ENCODE peak calls at places on chromosomes 11 and 22, in nine cellular contexts. One of them, this sample, is unnamed.

GRCh38 chr22:48178536-48178935 is 1416.1 kb downstream of the TBC1D22A start:
- DNase-seq in activated T-cell treated with anti-CD3 and anti-CD28 coated beads, Interleukin-2, amount 50 U/mL, for 48 hours: no peak
- DNase-seq in CD4-positive, CD25-positive, alpha-beta regulatory T cell: no peak
- DNase-seq in GM23248: no peak
- DNase-seq in activated CD8-positive, alpha-beta memory T cell treated with anti-CD3 and anti-CD28 coated beads, Interleukin-2, amount 50 U/mL, for 48 hours: peak; percentile 13
- DNase-seq in testis: no peak
- DNase-seq in stimulated activated effector memory CD8-positive, alpha-beta T cell treated with anti-CD3 and anti-CD28 coated beads, Interleukin-12 subunit alpha, Interleukin-12 subunit beta, amount 100 ng/mL, for 72 hours: no peak
- DNase-seq in posterior cingulate gyrus: no peak
- DNase-seq in AG09319: no peak
- DNase-seq in this sample: no peak

GRCh38 chr22:50293441-50294318 is 13.8 kb downstream of the PLXNB2 start:
- DNase-seq in testis: peak; percentile 63
- DNase-seq in CD4-positive, CD25-positive, alpha-beta regulatory T cell: peak; percentile 65
- DNase-seq in GM23248: peak; percentile 83
- DNase-seq in AG09319: no peak
- DNase-seq in activated T-cell treated with anti-CD3 and anti-CD28 coated beads, Interleukin-2, amount 50 U/mL, for 48 hours: no peak
- DNase-seq in stimulated activated effector memory CD8-positive, alpha-beta T cell treated with anti-CD3 and anti-CD28 coated beads, Interleukin-12 subunit alpha, Interleukin-12 subunit beta, amount 100 ng/mL, for 72 hours: no peak
- DNase-seq in posterior cingulate gyrus: no peak
- DNase-seq in activated CD8-positive, alpha-beta memory T cell treated with anti-CD3 and anti-CD28 coated beads, Interleukin-2, amount 50 U/mL, for 48 hours: no peak
- DNase-seq in this sample: no peak

GRCh38 chr11:1876361-1877063 is 15.2 kb downstream of the PRR33 start:
- DNase-seq in posterior cingulate gyrus: peak; percentile 29
- DNase-seq in GM23248: peak; percentile 57
- DNase-seq in stimulated activated effector memory CD8-positive, alpha-beta T cell treated with anti-CD3 and anti-CD28 coated beads, Interleukin-12 subunit alpha, Interleukin-12 subunit beta, amount 100 ng/mL, for 72 hours: no peak
- DNase-seq in testis: peak; percentile 71
- DNase-seq in activated T-cell treated with anti-CD3 and anti-CD28 coated beads, Interleukin-2, amount 50 U/mL, for 48 hours: peak; percentile 41
- DNase-seq in AG09319: no peak
- DNase-seq in CD4-positive, CD25-positive, alpha-beta regulatory T cell: no peak
- DNase-seq in activated CD8-positive, alpha-beta memory T cell treated with anti-CD3 and anti-CD28 coated beads, Interleukin-2, amount 50 U/mL, for 48 hours: no peak
- DNase-seq in this sample: no peak

GRCh38 chr22:24426436-24426835 is 963 bp upstream of the ADORA2A start:
- DNase-seq in activated CD8-positive, alpha-beta memory T cell treated with anti-CD3 and anti-CD28 coated beads, Interleukin-2, amount 50 U/mL, for 48 hours: no peak
- DNase-seq in GM23248: no peak
- DNase-seq in CD4-positive, CD25-positive, alpha-beta regulatory T cell: no peak
- DNase-seq in AG09319: no peak
- DNase-seq in testis: no peak
- DNase-seq in stimulated activated effector memory CD8-positive, alpha-beta T cell treated with anti-CD3 and anti-CD28 coated beads, Interleukin-12 subunit alpha, Interleukin-12 subunit beta, amount 100 ng/mL, for 72 hours: no peak
- DNase-seq in posterior cingulate gyrus: no peak
- DNase-seq in activated T-cell treated with anti-CD3 and anti-CD28 coated beads, Interleukin-2, amount 50 U/mL, for 48 hours: no peak
- DNase-seq in this sample: no peak

GRCh38 chr22:44450503-44450902 is 47.5 kb downstream of the RTL6 start:
- DNase-seq in activated CD8-positive, alpha-beta memory T cell treated with anti-CD3 and anti-CD28 coated beads, Interleukin-2, amount 50 U/mL, for 48 hours: peak; percentile 29
- DNase-seq in GM23248: no peak
- DNase-seq in activated T-cell treated with anti-CD3 and anti-CD28 coated beads, Interleukin-2, amount 50 U/mL, for 48 hours: no peak
- DNase-seq in AG09319: no peak
- DNase-seq in stimulated activated effector memory CD8-positive, alpha-beta T cell treated with anti-CD3 and anti-CD28 coated beads, Interleukin-12 subunit alpha, Interleukin-12 subunit beta, amount 100 ng/mL, for 72 hours: no peak
- DNase-seq in testis: no peak
- DNase-seq in CD4-positive, CD25-positive, alpha-beta regulatory T cell: no peak
- DNase-seq in posterior cingulate gyrus: no peak
- DNase-seq in this sample: no peak

GRCh38 chr11:2571598-2572281 is 126.9 kb downstream of the KCNQ1 start:
- DNase-seq in activated CD8-positive, alpha-beta memory T cell treated with anti-CD3 and anti-CD28 coated beads, Interleukin-2, amount 50 U/mL, for 48 hours: no peak
- DNase-seq in stimulated activated effector memory CD8-positive, alpha-beta T cell treated with anti-CD3 and anti-CD28 coated beads, Interleukin-12 subunit alpha, Interleukin-12 subunit beta, amount 100 ng/mL, for 72 hours: no peak
- DNase-seq in activated T-cell treated with anti-CD3 and anti-CD28 coated beads, Interleukin-2, amount 50 U/mL, for 48 hours: no peak
- DNase-seq in CD4-positive, CD25-positive, alpha-beta regulatory T cell: no peak
- DNase-seq in AG09319: no peak
- DNase-seq in testis: no peak
- DNase-seq in GM23248: no peak
- DNase-seq in posterior cingulate gyrus: peak; percentile 20
- DNase-seq in this sample: no peak

GRCh38 chr22:27752141-27752540 is 49.4 kb downstream of the MN1 start:
- DNase-seq in activated CD8-positive, alpha-beta memory T cell treated with anti-CD3 and anti-CD28 coated beads, Interleukin-2, amount 50 U/mL, for 48 hours: no peak
- DNase-seq in AG09319: no peak
- DNase-seq in CD4-positive, CD25-positive, alpha-beta regulatory T cell: no peak
- DNase-seq in testis: no peak
- DNase-seq in stimulated activated effector memory CD8-positive, alpha-beta T cell treated with anti-CD3 and anti-CD28 coated beads, Interleukin-12 subunit alpha, Interleukin-12 subunit beta, amount 100 ng/mL, for 72 hours: no peak
- DNase-seq in GM23248: no peak
- DNase-seq in activated T-cell treated with anti-CD3 and anti-CD28 coated beads, Interleukin-2, amount 50 U/mL, for 48 hours: no peak
- DNase-seq in posterior cingulate gyrus: no peak
- DNase-seq in this sample: no peak

GRCh38 chr11:69903206-69903605 is 84.0 kb upstream of the FGF3 start:
- DNase-seq in GM23248: no peak
- DNase-seq in activated CD8-positive, alpha-beta memory T cell treated with anti-CD3 and anti-CD28 coated beads, Interleukin-2, amount 50 U/mL, for 48 hours: no peak
- DNase-seq in stimulated activated effector memory CD8-positive, alpha-beta T cell treated with anti-CD3 and anti-CD28 coated beads, Interleukin-12 subunit alpha, Interleukin-12 subunit beta, amount 100 ng/mL, for 72 hours: no peak
- DNase-seq in CD4-positive, CD25-positive, alpha-beta regulatory T cell: no peak
- DNase-seq in testis: no peak
- DNase-seq in posterior cingulate gyrus: no peak
- DNase-seq in AG09319: no peak
- DNase-seq in activated T-cell treated with anti-CD3 and anti-CD28 coated beads, Interleukin-2, amount 50 U/mL, for 48 hours: no peak
- DNase-seq in this sample: no peak

GRCh38 chr11:130477646-130478203 is 29.3 kb downstream of the ADAMTS15 start:
- DNase-seq in GM23248: peak; percentile 21
- DNase-seq in stimulated activated effector memory CD8-positive, alpha-beta T cell treated with anti-CD3 and anti-CD28 coated beads, Interleukin-12 subunit alpha, Interleukin-12 subunit beta, amount 100 ng/mL, for 72 hours: no peak
- DNase-seq in activated CD8-positive, alpha-beta memory T cell treated with anti-CD3 and anti-CD28 coated beads, Interleukin-2, amount 50 U/mL, for 48 hours: no peak
- DNase-seq in activated T-cell treated with anti-CD3 and anti-CD28 coated beads, Interleukin-2, amount 50 U/mL, for 48 hours: no peak
- DNase-seq in posterior cingulate gyrus: no peak
- DNase-seq in AG09319: no peak
- DNase-seq in testis: no peak
- DNase-seq in CD4-positive, CD25-positive, alpha-beta regulatory T cell: no peak
- DNase-seq in this sample: no peak

GRCh38 chr11:18696638-18697225 is 1.8 kb upstream of the TMEM86A start:
- DNase-seq in activated CD8-positive, alpha-beta memory T cell treated with anti-CD3 and anti-CD28 coated beads, Interleukin-2, amount 50 U/mL, for 48 hours: no peak
- DNase-seq in CD4-positive, CD25-positive, alpha-beta regulatory T cell: no peak
- DNase-seq in AG09319: no peak
- DNase-seq in GM23248: peak; percentile 63
- DNase-seq in stimulated activated effector memory CD8-positive, alpha-beta T cell treated with anti-CD3 and anti-CD28 coated beads, Interleukin-12 subunit alpha, Interleukin-12 subunit beta, amount 100 ng/mL, for 72 hours: no peak
- DNase-seq in testis: no peak
- DNase-seq in activated T-cell treated with anti-CD3 and anti-CD28 coated beads, Interleukin-2, amount 50 U/mL, for 48 hours: no peak
- DNase-seq in posterior cingulate gyrus: no peak
- DNase-seq in this sample: no peak

GRCh38 chr11:59138643-59139042 is 4.0 kb upstream of the FAM111A start:
- DNase-seq in stimulated activated effector memory CD8-positive, alpha-beta T cell treated with anti-CD3 and anti-CD28 coated beads, Interleukin-12 subunit alpha, Interleukin-12 subunit beta, amount 100 ng/mL, for 72 hours: no peak
- DNase-seq in CD4-positive, CD25-positive, alpha-beta regulatory T cell: no peak
- DNase-seq in activated CD8-positive, alpha-beta memory T cell treated with anti-CD3 and anti-CD28 coated beads, Interleukin-2, amount 50 U/mL, for 48 hours: no peak
- DNase-seq in GM23248: peak; percentile 13
- DNase-seq in AG09319: no peak
- DNase-seq in posterior cingulate gyrus: no peak
- DNase-seq in testis: no peak
- DNase-seq in activated T-cell treated with anti-CD3 and anti-CD28 coated beads, Interleukin-2, amount 50 U/mL, for 48 hours: no peak
- DNase-seq in this sample: no peak

GRCh38 chr11:64305691-64306562 is 603 bp downstream of the ESRRA start:
- DNase-seq in stimulated activated effector memory CD8-positive, alpha-beta T cell treated with anti-CD3 and anti-CD28 coated beads, Interleukin-12 subunit alpha, Interleukin-12 subunit beta, amount 100 ng/mL, for 72 hours: peak; percentile 87
- DNase-seq in activated CD8-positive, alpha-beta memory T cell treated with anti-CD3 and anti-CD28 coated beads, Interleukin-2, amount 50 U/mL, for 48 hours: peak; percentile 84
- DNase-seq in AG09319: no peak
- DNase-seq in CD4-positive, CD25-positive, alpha-beta regulatory T cell: peak; percentile 80
- DNase-seq in testis: peak; percentile 72
- DNase-seq in GM23248: peak; percentile 39
- DNase-seq in posterior cingulate gyrus: no peak
- DNase-seq in activated T-cell treated with anti-CD3 and anti-CD28 coated beads, Interleukin-2, amount 50 U/mL, for 48 hours: peak; percentile 80
- DNase-seq in this sample: no peak

GRCh38 chr11:61679893-61680621 is at the start of gene DAGLA:
- DNase-seq in activated T-cell treated with anti-CD3 and anti-CD28 coated beads, Interleukin-2, amount 50 U/mL, for 48 hours: peak; percentile 86
- DNase-seq in AG09319: no peak
- DNase-seq in posterior cingulate gyrus: peak; percentile 77
- DNase-seq in CD4-positive, CD25-positive, alpha-beta regulatory T cell: peak; percentile 62
- DNase-seq in activated CD8-positive, alpha-beta memory T cell treated with anti-CD3 and anti-CD28 coated beads, Interleukin-2, amount 50 U/mL, for 48 hours: peak; percentile 97
- DNase-seq in testis: peak; percentile 83
- DNase-seq in GM23248: peak; percentile 70
- DNase-seq in stimulated activated effector memory CD8-positive, alpha-beta T cell treated with anti-CD3 and anti-CD28 coated beads, Interleukin-12 subunit alpha, Interleukin-12 subunit beta, amount 100 ng/mL, for 72 hours: peak; percentile 94
- DNase-seq in this sample: peak; percentile 88

GRCh38 chr11:9664276-9665171 is 647 bp downstream of the SWAP70 start:
- DNase-seq in activated CD8-positive, alpha-beta memory T cell treated with anti-CD3 and anti-CD28 coated beads, Interleukin-2, amount 50 U/mL, for 48 hours: peak; percentile 61
- DNase-seq in posterior cingulate gyrus: no peak
- DNase-seq in CD4-positive, CD25-positive, alpha-beta regulatory T cell: peak; percentile 41
- DNase-seq in activated T-cell treated with anti-CD3 and anti-CD28 coated beads, Interleukin-2, amount 50 U/mL, for 48 hours: peak; percentile 53
- DNase-seq in GM23248: peak; percentile 78
- DNase-seq in testis: peak; percentile 28
- DNase-seq in AG09319: no peak
- DNase-seq in stimulated activated effector memory CD8-positive, alpha-beta T cell treated with anti-CD3 and anti-CD28 coated beads, Interleukin-12 subunit alpha, Interleukin-12 subunit beta, amount 100 ng/mL, for 72 hours: no peak
- DNase-seq in this sample: no peak

GRCh38 chr11:57399221-57399620 is 8.8 kb upstream of the PRG2 start:
- DNase-seq in CD4-positive, CD25-positive, alpha-beta regulatory T cell: no peak
- DNase-seq in posterior cingulate gyrus: no peak
- DNase-seq in activated CD8-positive, alpha-beta memory T cell treated with anti-CD3 and anti-CD28 coated beads, Interleukin-2, amount 50 U/mL, for 48 hours: no peak
- DNase-seq in activated T-cell treated with anti-CD3 and anti-CD28 coated beads, Interleukin-2, amount 50 U/mL, for 48 hours: no peak
- DNase-seq in stimulated activated effector memory CD8-positive, alpha-beta T cell treated with anti-CD3 and anti-CD28 coated beads, Interleukin-12 subunit alpha, Interleukin-12 subunit beta, amount 100 ng/mL, for 72 hours: no peak
- DNase-seq in GM23248: no peak
- DNase-seq in AG09319: no peak
- DNase-seq in testis: no peak
- DNase-seq in this sample: no peak

GRCh38 chr11:94048310-94048709 is 27.2 kb downstream of the HEPHL1 start:
- DNase-seq in posterior cingulate gyrus: no peak
- DNase-seq in GM23248: no peak
- DNase-seq in CD4-positive, CD25-positive, alpha-beta regulatory T cell: no peak
- DNase-seq in activated T-cell treated with anti-CD3 and anti-CD28 coated beads, Interleukin-2, amount 50 U/mL, for 48 hours: no peak
- DNase-seq in activated CD8-positive, alpha-beta memory T cell treated with anti-CD3 and anti-CD28 coated beads, Interleukin-2, amount 50 U/mL, for 48 hours: no peak
- DNase-seq in testis: no peak
- DNase-seq in AG09319: no peak
- DNase-seq in stimulated activated effector memory CD8-positive, alpha-beta T cell treated with anti-CD3 and anti-CD28 coated beads, Interleukin-12 subunit alpha, Interleukin-12 subunit beta, amount 100 ng/mL, for 72 hours: no peak
- DNase-seq in this sample: no peak

GRCh38 chr11:78149646-78150045 is 10.2 kb upstream of the ALG8 start:
- DNase-seq in activated T-cell treated with anti-CD3 and anti-CD28 coated beads, Interleukin-2, amount 50 U/mL, for 48 hours: no peak
- DNase-seq in GM23248: peak; percentile 72
- DNase-seq in testis: no peak
- DNase-seq in AG09319: peak; percentile 57
- DNase-seq in activated CD8-positive, alpha-beta memory T cell treated with anti-CD3 and anti-CD28 coated beads, Interleukin-2, amount 50 U/mL, for 48 hours: no peak
- DNase-seq in posterior cingulate gyrus: no peak
- DNase-seq in CD4-positive, CD25-positive, alpha-beta regulatory T cell: peak; percentile 33
- DNase-seq in stimulated activated effector memory CD8-positive, alpha-beta T cell treated with anti-CD3 and anti-CD28 coated beads, Interleukin-12 subunit alpha, Interleukin-12 subunit beta, amount 100 ng/mL, for 72 hours: no peak
- DNase-seq in this sample: no peak

GRCh38 chr11:61495801-61496601 is 12.5 kb upstream of the LRRC10B start:
- DNase-seq in testis: no peak
- DNase-seq in activated T-cell treated with anti-CD3 and anti-CD28 coated beads, Interleukin-2, amount 50 U/mL, for 48 hours: no peak
- DNase-seq in GM23248: no peak
- DNase-seq in activated CD8-positive, alpha-beta memory T cell treated with anti-CD3 and anti-CD28 coated beads, Interleukin-2, amount 50 U/mL, for 48 hours: no peak
- DNase-seq in CD4-positive, CD25-positive, alpha-beta regulatory T cell: no peak
- DNase-seq in AG09319: no peak
- DNase-seq in posterior cingulate gyrus: peak; percentile 52
- DNase-seq in stimulated activated effector memory CD8-positive, alpha-beta T cell treated with anti-CD3 and anti-CD28 coated beads, Interleukin-12 subunit alpha, Interleukin-12 subunit beta, amount 100 ng/mL, for 72 hours: no peak
- DNase-seq in this sample: no peak

GRCh38 chr11:1197886-1198765 is 24.7 kb upstream of the MUC5B start:
- DNase-seq in stimulated activated effector memory CD8-positive, alpha-beta T cell treated with anti-CD3 and anti-CD28 coated beads, Interleukin-12 subunit alpha, Interleukin-12 subunit beta, amount 100 ng/mL, for 72 hours: no peak
- DNase-seq in CD4-positive, CD25-positive, alpha-beta regulatory T cell: no peak
- DNase-seq in activated CD8-positive, alpha-beta memory T cell treated with anti-CD3 and anti-CD28 coated beads, Interleukin-2, amount 50 U/mL, for 48 hours: no peak
- DNase-seq in activated T-cell treated with anti-CD3 and anti-CD28 coated beads, Interleukin-2, amount 50 U/mL, for 48 hours: no peak
- DNase-seq in testis: no peak
- DNase-seq in AG09319: no peak
- DNase-seq in GM23248: no peak
- DNase-seq in posterior cingulate gyrus: peak; percentile 24
- DNase-seq in this sample: no peak

GRCh38 chr11:118290923-118291322 is 13.6 kb upstream of the CD3E start:
- DNase-seq in testis: peak; percentile 19
- DNase-seq in GM23248: peak; percentile 31
- DNase-seq in activated T-cell treated with anti-CD3 and anti-CD28 coated beads, Interleukin-2, amount 50 U/mL, for 48 hours: no peak
- DNase-seq in stimulated activated effector memory CD8-positive, alpha-beta T cell treated with anti-CD3 and anti-CD28 coated beads, Interleukin-12 subunit alpha, Interleukin-12 subunit beta, amount 100 ng/mL, for 72 hours: no peak
- DNase-seq in AG09319: no peak
- DNase-seq in activated CD8-positive, alpha-beta memory T cell treated with anti-CD3 and anti-CD28 coated beads, Interleukin-2, amount 50 U/mL, for 48 hours: no peak
- DNase-seq in posterior cingulate gyrus: no peak
- DNase-seq in CD4-positive, CD25-positive, alpha-beta regulatory T cell: peak; percentile 65
- DNase-seq in this sample: peak; percentile 22

GRCh38 chr11:44658451-44658850 is 68.3 kb upstream of the TSPAN18 start:
- DNase-seq in posterior cingulate gyrus: no peak
- DNase-seq in activated CD8-positive, alpha-beta memory T cell treated with anti-CD3 and anti-CD28 coated beads, Interleukin-2, amount 50 U/mL, for 48 hours: no peak
- DNase-seq in testis: no peak
- DNase-seq in activated T-cell treated with anti-CD3 and anti-CD28 coated beads, Interleukin-2, amount 50 U/mL, for 48 hours: no peak
- DNase-seq in GM23248: peak; percentile 7
- DNase-seq in stimulated activated effector memory CD8-positive, alpha-beta T cell treated with anti-CD3 and anti-CD28 coated beads, Interleukin-12 subunit alpha, Interleukin-12 subunit beta, amount 100 ng/mL, for 72 hours: no peak
- DNase-seq in CD4-positive, CD25-positive, alpha-beta regulatory T cell: peak; percentile 65
- DNase-seq in AG09319: no peak
- DNase-seq in this sample: peak; percentile 29

GRCh38 chr22:50089231-50090140 is at the start of gene MOV10L1:
- DNase-seq in activated CD8-positive, alpha-beta memory T cell treated with anti-CD3 and anti-CD28 coated beads, Interleukin-2, amount 50 U/mL, for 48 hours: peak; percentile 66
- DNase-seq in testis: peak; percentile 90
- DNase-seq in activated T-cell treated with anti-CD3 and anti-CD28 coated beads, Interleukin-2, amount 50 U/mL, for 48 hours: peak; percentile 24
- DNase-seq in posterior cingulate gyrus: no peak
- DNase-seq in CD4-positive, CD25-positive, alpha-beta regulatory T cell: no peak
- DNase-seq in AG09319: no peak
- DNase-seq in GM23248: peak; percentile 30
- DNase-seq in stimulated activated effector memory CD8-positive, alpha-beta T cell treated with anti-CD3 and anti-CD28 coated beads, Interleukin-12 subunit alpha, Interleukin-12 subunit beta, amount 100 ng/mL, for 72 hours: no peak
- DNase-seq in this sample: no peak

GRCh38 chr22:38572065-38572464 is 2.1 kb upstream of the DMC1 start:
- DNase-seq in activated T-cell treated with anti-CD3 and anti-CD28 coated beads, Interleukin-2, amount 50 U/mL, for 48 hours: no peak
- DNase-seq in posterior cingulate gyrus: no peak
- DNase-seq in GM23248: peak; percentile 80
- DNase-seq in activated CD8-positive, alpha-beta memory T cell treated with anti-CD3 and anti-CD28 coated beads, Interleukin-2, amount 50 U/mL, for 48 hours: no peak
- DNase-seq in AG09319: peak; percentile 19
- DNase-seq in stimulated activated effector memory CD8-positive, alpha-beta T cell treated with anti-CD3 and anti-CD28 coated beads, Interleukin-12 subunit alpha, Interleukin-12 subunit beta, amount 100 ng/mL, for 72 hours: no peak
- DNase-seq in CD4-positive, CD25-positive, alpha-beta regulatory T cell: peak; percentile 69
- DNase-seq in testis: peak; percentile 61
- DNase-seq in this sample: peak; percentile 66

GRCh38 chr11:67373916-67374570 is 645 bp upstream of the CLCF1 start:
- DNase-seq in AG09319: peak; percentile 91
- DNase-seq in CD4-positive, CD25-positive, alpha-beta regulatory T cell: peak; percentile 62
- DNase-seq in activated CD8-positive, alpha-beta memory T cell treated with anti-CD3 and anti-CD28 coated beads, Interleukin-2, amount 50 U/mL, for 48 hours: no peak
- DNase-seq in stimulated activated effector memory CD8-positive, alpha-beta T cell treated with anti-CD3 and anti-CD28 coated beads, Interleukin-12 subunit alpha, Interleukin-12 subunit beta, amount 100 ng/mL, for 72 hours: peak; percentile 71
- DNase-seq in activated T-cell treated with anti-CD3 and anti-CD28 coated beads, Interleukin-2, amount 50 U/mL, for 48 hours: peak; percentile 59
- DNase-seq in posterior cingulate gyrus: no peak
- DNase-seq in GM23248: peak; percentile 99
- DNase-seq in testis: peak; percentile 62
- DNase-seq in this sample: no peak

GRCh38 chr11:15011741-15012140 is 39.6 kb upstream of the CALCA start:
- DNase-seq in GM23248: no peak
- DNase-seq in posterior cingulate gyrus: no peak
- DNase-seq in stimulated activated effector memory CD8-positive, alpha-beta T cell treated with anti-CD3 and anti-CD28 coated beads, Interleukin-12 subunit alpha, Interleukin-12 subunit beta, amount 100 ng/mL, for 72 hours: no peak
- DNase-seq in activated T-cell treated with anti-CD3 and anti-CD28 coated beads, Interleukin-2, amount 50 U/mL, for 48 hours: no peak
- DNase-seq in AG09319: no peak
- DNase-seq in CD4-positive, CD25-positive, alpha-beta regulatory T cell: no peak
- DNase-seq in testis: no peak
- DNase-seq in activated CD8-positive, alpha-beta memory T cell treated with anti-CD3 and anti-CD28 coated beads, Interleukin-2, amount 50 U/mL, for 48 hours: no peak
- DNase-seq in this sample: no peak

GRCh38 chr11:112024178-112024777 is 930 bp upstream of the DLAT start:
- DNase-seq in AG09319: no peak
- DNase-seq in CD4-positive, CD25-positive, alpha-beta regulatory T cell: peak; percentile 54
- DNase-seq in testis: no peak
- DNase-seq in posterior cingulate gyrus: no peak
- DNase-seq in GM23248: no peak
- DNase-seq in stimulated activated effector memory CD8-positive, alpha-beta T cell treated with anti-CD3 and anti-CD28 coated beads, Interleukin-12 subunit alpha, Interleukin-12 subunit beta, amount 100 ng/mL, for 72 hours: no peak
- DNase-seq in activated CD8-positive, alpha-beta memory T cell treated with anti-CD3 and anti-CD28 coated beads, Interleukin-2, amount 50 U/mL, for 48 hours: no peak
- DNase-seq in activated T-cell treated with anti-CD3 and anti-CD28 coated beads, Interleukin-2, amount 50 U/mL, for 48 hours: peak; percentile 30
- DNase-seq in this sample: no peak

GRCh38 chr22:26471522-26471921 is 12.1 kb downstream of the HPS4 start:
- DNase-seq in testis: no peak
- DNase-seq in GM23248: peak; percentile 82
- DNase-seq in CD4-positive, CD25-positive, alpha-beta regulatory T cell: no peak
- DNase-seq in AG09319: no peak
- DNase-seq in posterior cingulate gyrus: no peak
- DNase-seq in activated T-cell treated with anti-CD3 and anti-CD28 coated beads, Interleukin-2, amount 50 U/mL, for 48 hours: no peak
- DNase-seq in activated CD8-positive, alpha-beta memory T cell treated with anti-CD3 and anti-CD28 coated beads, Interleukin-2, amount 50 U/mL, for 48 hours: no peak
- DNase-seq in stimulated activated effector memory CD8-positive, alpha-beta T cell treated with anti-CD3 and anti-CD28 coated beads, Interleukin-12 subunit alpha, Interleukin-12 subunit beta, amount 100 ng/mL, for 72 hours: no peak
- DNase-seq in this sample: peak; percentile 60

GRCh38 chr11:64990222-64990918 is 6.4 kb downstream of the BATF2 start:
- DNase-seq in posterior cingulate gyrus: no peak
- DNase-seq in testis: no peak
- DNase-seq in CD4-positive, CD25-positive, alpha-beta regulatory T cell: no peak
- DNase-seq in stimulated activated effector memory CD8-positive, alpha-beta T cell treated with anti-CD3 and anti-CD28 coated beads, Interleukin-12 subunit alpha, Interleukin-12 subunit beta, amount 100 ng/mL, for 72 hours: no peak
- DNase-seq in activated CD8-positive, alpha-beta memory T cell treated with anti-CD3 and anti-CD28 coated beads, Interleukin-2, amount 50 U/mL, for 48 hours: no peak
- DNase-seq in AG09319: no peak
- DNase-seq in activated T-cell treated with anti-CD3 and anti-CD28 coated beads, Interleukin-2, amount 50 U/mL, for 48 hours: no peak
- DNase-seq in GM23248: no peak
- DNase-seq in this sample: no peak

GRCh38 chr11:128518493-128519207 is 68.7 kb downstream of the ETS1 start:
- DNase-seq in AG09319: no peak
- DNase-seq in GM23248: peak; percentile 57
- DNase-seq in activated CD8-positive, alpha-beta memory T cell treated with anti-CD3 and anti-CD28 coated beads, Interleukin-2, amount 50 U/mL, for 48 hours: no peak
- DNase-seq in posterior cingulate gyrus: no peak
- DNase-seq in stimulated activated effector memory CD8-positive, alpha-beta T cell treated with anti-CD3 and anti-CD28 coated beads, Interleukin-12 subunit alpha, Interleukin-12 subunit beta, amount 100 ng/mL, for 72 hours: peak; percentile 58
- DNase-seq in testis: no peak
- DNase-seq in CD4-positive, CD25-positive, alpha-beta regulatory T cell: peak; percentile 56
- DNase-seq in activated T-cell treated with anti-CD3 and anti-CD28 coated beads, Interleukin-2, amount 50 U/mL, for 48 hours: no peak
- DNase-seq in this sample: no peak

GRCh38 chr11:133219543-133219942 is 312.8 kb downstream of the OPCML start:
- DNase-seq in activated CD8-positive, alpha-beta memory T cell treated with anti-CD3 and anti-CD28 coated beads, Interleukin-2, amount 50 U/mL, for 48 hours: no peak
- DNase-seq in AG09319: no peak
- DNase-seq in testis: no peak
- DNase-seq in GM23248: no peak
- DNase-seq in activated T-cell treated with anti-CD3 and anti-CD28 coated beads, Interleukin-2, amount 50 U/mL, for 48 hours: no peak
- DNase-seq in CD4-positive, CD25-positive, alpha-beta regulatory T cell: no peak
- DNase-seq in posterior cingulate gyrus: no peak
- DNase-seq in stimulated activated effector memory CD8-positive, alpha-beta T cell treated with anti-CD3 and anti-CD28 coated beads, Interleukin-12 subunit alpha, Interleukin-12 subunit beta, amount 100 ng/mL, for 72 hours: no peak
- DNase-seq in this sample: no peak

GRCh38 chr11:69234740-69235710 is 58.9 kb upstream of the MYEOV start:
- DNase-seq in GM23248: no peak
- DNase-seq in CD4-positive, CD25-positive, alpha-beta regulatory T cell: no peak
- DNase-seq in testis: peak; percentile 85
- DNase-seq in AG09319: no peak
- DNase-seq in stimulated activated effector memory CD8-positive, alpha-beta T cell treated with anti-CD3 and anti-CD28 coated beads, Interleukin-12 subunit alpha, Interleukin-12 subunit beta, amount 100 ng/mL, for 72 hours: no peak
- DNase-seq in posterior cingulate gyrus: no peak
- DNase-seq in activated CD8-positive, alpha-beta memory T cell treated with anti-CD3 and anti-CD28 coated beads, Interleukin-2, amount 50 U/mL, for 48 hours: peak; percentile 22
- DNase-seq in activated T-cell treated with anti-CD3 and anti-CD28 coated beads, Interleukin-2, amount 50 U/mL, for 48 hours: no peak
- DNase-seq in this sample: no peak

This sample was measured in cerebellum.